ENCODE peak calls at places on chromosomes 1 and 21, in seven cellular contexts. Q is GM23338, Z is fibroblast of lung, H is H9, M is endothelial cell of umbilical vein, L is HepG2, P is neural progenitor cell. A is an unnamed sample. For H4K20me1, the result is how much of the 10 kb centered on the place peaks cover.

GRCh38 chr1:33221385-33221758 is 34.9 kb upstream of the ZNF362 start:
- DNase-seq in Q (no peak), Z (peak), H (no peak), M (no peak), L (no peak), P (no peak), A (no peak)

GRCh38 chr21:39613029-39613934 is 542 bp downstream of the B3GALT5 start:
- DNase-seq in Q (no peak), Z (peak), H (no peak), M (no peak), L (no peak), P (peak), A (no peak)

GRCh38 chr1:43558346-43558841 is 27.7 kb downstream of the PTPRF start:
- DNase-seq in Q (peak), Z (peak), H (peak), M (no peak), L (no peak), P (peak), A (no peak)

GRCh38 chr1:39776400-39776713 is 5.2 kb upstream of the OXCT2 start:
- DNase-seq in Q (no peak), Z (no peak), H (no peak), M (no peak), L (no peak), P (no peak), A (peak)

GRCh38 chr1:167121375-167122120 is 27.7 kb downstream of the STYXL2 start:
- DNase-seq in Q (peak), Z (peak), H (peak), M (peak), L (no peak), P (peak), A (no peak)

GRCh38 chr1:33367488-33368405 is 46.8 kb upstream of the A3GALT2 start:
- DNase-seq in Q (peak), Z (peak), H (peak), M (peak), L (peak), P (peak), A (peak)

GRCh38 chr1:218674280-218674773 is 329.2 kb downstream of the TGFB2 start:
- DNase-seq in Q (peak), Z (peak), H (peak), M (peak), L (peak), P (peak), A (no peak)

GRCh38 chr21:42159560-42160110 is 59.3 kb upstream of the ABCG1 start:
- DNase-seq in Q (no peak), Z (no peak), H (peak), M (no peak), L (no peak), P (no peak), A (no peak)

GRCh38 chr1:76925825-76926224 is 58.5 kb downstream of the ST6GALNAC5 start:
- DNase-seq in Q (no peak), Z (no peak), H (no peak), M (no peak), L (no peak), P (no peak), A (no peak)

GRCh38 chr1:68149110-68149798 is 83.1 kb downstream of the WLS start:
- DNase-seq in Q (no peak), Z (no peak), H (no peak), M (no peak), L (no peak), P (no peak), A (no peak)

GRCh38 chr1:182193908-182194550 is 132.5 kb upstream of the ZNF648 start:
- DNase-seq in Q (no peak), Z (peak), H (no peak), M (no peak), L (no peak), P (no peak), A (no peak)

GRCh38 chr1:15755643-15756040 is 3.0 kb upstream of the FBLIM1 start:
- DNase-seq in Q (no peak), Z (no peak), H (peak), M (no peak), L (no peak), P (no peak), A (no peak)

GRCh38 chr1:154992721-154993571 is 440 bp upstream of the LENEP start:
- DNase-seq in Q (peak), Z (peak), H (peak), M (no peak), L (no peak), P (no peak), A (no peak)

GRCh38 chr1:156642265-156643185 is 608 bp downstream of the BCAN start:
- DNase-seq in Q (peak), Z (no peak), H (peak), M (no peak), L (no peak), P (peak), A (no peak)

GRCh38 chr1:212186427-212187207 is 98.6 kb upstream of the PPP2R5A start:
- DNase-seq in Q (no peak), Z (no peak), H (no peak), M (no peak), L (no peak), P (no peak), A (peak)

GRCh38 chr1:46152021-46152420 is 19.6 kb upstream of the PIK3R3 start:
- DNase-seq in Q (no peak), Z (no peak), H (no peak), M (no peak), L (no peak), P (no peak), A (no peak)

GRCh38 chr1:235500971-235501540 is 3.2 kb downstream of the B3GALNT2 start:
- DNase-seq in Q (peak), Z (no peak), H (no peak), M (no peak), L (no peak), P (no peak), A (peak)

GRCh38 chr1:211521102-211521815 is 29.3 kb upstream of the RD3 start:
- DNase-seq in Q (no peak), Z (no peak), H (no peak), M (no peak), L (peak), P (no peak), A (no peak)

GRCh38 chr1:9233241-9233941 is 1.2 kb upstream of the H6PD start:
- DNase-seq in Q (no peak), Z (peak), H (peak), M (peak), L (peak), P (no peak), A (no peak)

GRCh38 chr1:54178296-54179070 is 21.3 kb downstream of the CYB5RL start:
- DNase-seq in Q (no peak), Z (no peak), H (no peak), M (no peak), L (no peak), P (no peak), A (no peak)

GRCh38 chr1:5770981-5771765 is 221.1 kb downstream of the NPHP4 start:
- DNase-seq in Q (no peak), Z (no peak), H (no peak), M (no peak), L (peak), P (peak), A (no peak)

GRCh38 chr21:41195311-41195710 is 27.4 kb downstream of the BACE2 start:
- DNase-seq in Q (no peak), Z (no peak), H (no peak), M (no peak), L (no peak), P (no peak), A (no peak)

DNA sequence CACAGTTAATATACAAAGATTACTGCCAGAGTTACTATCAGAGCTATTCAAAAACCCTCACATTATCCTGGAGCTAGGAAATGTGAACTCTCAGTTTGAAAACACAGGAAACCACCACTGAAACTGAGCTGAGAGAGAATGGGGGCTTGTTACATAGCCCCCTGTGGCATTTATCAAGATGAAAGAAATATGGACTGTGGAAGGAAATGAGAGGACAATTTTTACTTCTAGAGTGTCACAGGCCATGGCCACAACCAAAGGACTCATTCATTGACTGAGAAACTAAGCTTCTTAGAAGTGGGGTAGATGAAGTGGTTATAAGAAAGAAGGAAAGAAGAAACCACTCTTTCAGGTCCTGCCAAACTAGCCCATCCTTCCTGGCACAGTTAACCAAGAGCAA is 25.3 kb downstream of the DSTYK start:
- DNase-seq in Q (no peak), Z (no peak), H (no peak), M (no peak), L (no peak), P (no peak), A (no peak)
- H4K20me1 ChIP-seq in Q (under half), Z (under half), H (under half), M (under half), L (under half), P (under half), A (under half)

GRCh38 chr1:22056921-22057320 is 4.4 kb downstream of the CDC42 start:
- DNase-seq in Q (no peak), Z (no peak), H (no peak), M (no peak), L (no peak), P (no peak), A (no peak)
- H3K4me2 ChIP-seq in Q (no peak), Z (no peak), H (no peak), M (peak), L (no peak), P (no peak), A (peak)

GRCh38 chr1:102002057-102002456 is 5.3 kb upstream of the OLFM3 start:
- DNase-seq in Q (no peak), Z (no peak), H (no peak), M (no peak), L (no peak), P (no peak), A (no peak)

GRCh38 chr1:101996830-101997485 is at the start of gene OLFM3:
- DNase-seq in Q (peak), Z (no peak), H (peak), M (peak), L (peak), P (peak), A (no peak)

GRCh38 chr1:101992816-101993575 is 3.7 kb downstream of the OLFM3 start:
- DNase-seq in Q (no peak), Z (no peak), H (no peak), M (no peak), L (no peak), P (no peak), A (no peak)

GRCh38 chr1:101993703-101994102 is 3.0 kb downstream of the OLFM3 start:
- DNase-seq in Q (peak), Z (no peak), H (no peak), M (no peak), L (no peak), P (no peak), A (no peak)

GRCh38 chr1:101995984-101996731 is 568 bp downstream of the OLFM3 start:
- DNase-seq in Q (peak), Z (no peak), H (no peak), M (no peak), L (no peak), P (peak), A (no peak)
- H4K20me1 ChIP-seq in Q (under half), Z (under half), H (under half), M (under half), L (under half), P (under half), A (under half)

GRCh38 chr1:244137261-244137660 is 86.2 kb downstream of the ZBTB18 start:
- DNase-seq in Q (no peak), Z (no peak), H (no peak), M (peak), L (no peak), P (no peak), A (no peak)
- H3K4me2 ChIP-seq in Q (no peak), Z (no peak), H (no peak), M (peak), L (no peak), P (no peak), A (no peak)

DNA sequence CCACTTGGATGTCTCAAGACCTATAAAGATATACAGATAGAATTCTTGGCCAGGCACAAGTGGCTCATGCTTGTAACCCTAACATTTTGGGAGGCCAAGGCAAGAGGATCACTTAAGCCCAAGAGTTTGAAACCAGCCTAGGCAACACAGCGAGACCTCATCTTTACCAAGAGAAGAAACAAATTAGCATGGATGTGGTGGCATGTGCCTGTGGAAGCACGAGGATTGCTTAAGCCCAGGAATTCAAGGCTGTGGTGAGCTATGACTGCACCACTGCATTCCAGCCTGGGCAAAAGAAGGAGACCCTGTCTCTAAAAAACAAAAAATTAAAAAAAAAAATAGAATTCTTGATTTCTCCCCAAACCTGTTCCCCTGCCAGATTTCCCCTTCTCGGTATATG is 8.3 kb downstream of the ASAP3 start:
- DNase-seq in Q (no peak), Z (no peak), H (no peak), M (no peak), L (no peak), P (no peak), A (no peak)
- H4K20me1 ChIP-seq in Q (half or more), Z (under half), H (under half), M (under half), L (under half), P (under half), A (under half)

DNA sequence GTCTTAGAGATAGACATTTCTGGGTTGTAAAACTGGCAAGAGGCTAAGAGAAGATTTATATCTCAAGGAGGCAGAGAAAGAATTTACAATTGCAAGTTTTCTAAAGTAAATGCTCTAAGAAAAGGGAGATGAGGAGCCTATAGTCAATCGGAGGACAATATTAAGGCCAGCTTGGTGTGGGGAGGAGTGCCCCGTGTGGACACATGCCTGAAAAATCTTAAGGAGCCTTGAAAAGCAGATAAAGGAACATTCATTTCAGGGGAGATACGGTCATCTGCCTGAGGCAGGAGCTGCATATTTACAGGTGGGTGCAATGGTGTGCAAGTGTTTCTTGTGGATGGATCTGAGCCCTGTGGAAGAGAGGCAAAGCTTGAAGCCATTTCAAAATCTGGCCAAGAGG is 25.6 kb downstream of the FCRL2 start:
- DNase-seq in Q (peak), Z (no peak), H (no peak), M (no peak), L (no peak), P (no peak), A (no peak)
- H3K4me2 ChIP-seq in Q (no peak), Z (no peak), H (no peak), M (no peak), L (no peak), P (no peak), A (no peak)

GRCh38 chr1:1232224-1232800 is at the start of gene B3GALT6:
- DNase-seq in Q (peak), Z (no peak), H (peak), M (no peak), L (no peak), P (no peak), A (no peak)
- H4K20me1 ChIP-seq in Q (under half), Z (under half), H (under half), M (under half), L (under half), P (under half), A (under half)

GRCh38 chr1:224650329-224650728 is 34.2 kb downstream of the CNIH3 start:
- DNase-seq in Q (peak), Z (no peak), H (no peak), M (no peak), L (no peak), P (no peak), A (no peak)
- H3K4me2 ChIP-seq in Q (no peak), Z (peak), H (no peak), M (no peak), L (no peak), P (no peak), A (no peak)

DNA sequence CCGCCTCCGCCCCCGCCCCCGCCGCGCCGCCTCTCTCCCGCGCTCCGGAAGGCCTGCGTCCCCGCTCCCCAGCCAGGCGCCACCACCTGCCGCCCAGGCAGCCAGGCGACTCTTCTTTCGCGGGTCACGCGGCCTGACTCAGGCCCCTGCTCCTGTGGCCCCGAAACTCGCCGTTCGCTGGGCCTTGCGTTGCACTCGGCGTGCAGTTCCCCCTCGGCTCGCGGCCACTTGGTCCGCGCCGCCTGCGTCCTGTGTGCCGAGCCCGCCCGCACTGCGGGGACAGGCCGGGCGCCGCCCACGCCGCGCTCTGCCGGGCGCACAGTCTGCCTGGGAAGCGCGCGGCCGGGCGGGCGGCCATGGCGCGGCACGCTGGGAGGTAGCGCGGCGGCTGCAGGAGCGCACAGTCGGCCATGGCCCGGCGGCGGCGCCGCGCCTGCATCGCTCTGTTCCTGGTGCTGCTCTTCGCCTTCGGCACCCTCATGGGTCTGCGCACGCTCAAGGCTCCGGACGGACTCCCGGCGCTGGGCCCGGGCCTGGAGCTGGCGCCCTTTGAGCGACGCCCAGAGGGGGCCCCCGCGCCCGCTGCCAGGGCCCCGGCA is at the start of gene MANEAL:
- DNase-seq in Q (peak), Z (peak), H (peak), M (peak), L (no peak), P (peak), A (peak)
- H4K20me1 ChIP-seq in Q (under half), Z (under half), H (under half), M (under half), L (under half), P (under half), A (under half)

DNA sequence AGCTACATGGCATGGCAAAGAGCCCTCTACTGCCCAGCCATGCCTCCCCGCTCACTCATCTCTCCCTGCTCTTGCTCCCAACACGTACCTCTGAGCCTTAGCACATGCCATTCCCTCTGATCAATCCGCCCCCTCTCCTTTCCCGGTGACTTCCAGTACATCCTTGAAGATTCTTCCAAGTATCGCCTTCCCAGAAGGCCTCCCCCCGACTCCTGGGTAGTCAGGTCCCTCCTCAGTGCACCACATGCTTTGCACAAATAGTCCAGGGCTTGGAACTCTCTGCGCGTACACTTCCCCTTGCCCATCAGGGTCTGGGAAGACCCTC is 77.0 kb upstream of the IFFO2 start:
- DNase-seq in Q (no peak), Z (no peak), H (no peak), M (no peak), L (no peak), P (no peak), A (no peak)
- H3K4me2 ChIP-seq in Q (no peak), Z (no peak), H (no peak), M (no peak), L (no peak), P (no peak), A (no peak)